ENCODE peak calls at places on chromosomes 7 and 10, in ten cellular contexts. One of them, this sample, is unnamed.

GRCh38 chr10:132738454-132739224 is 47.3 kb downstream of the NKX6-2 start:
- DNase-seq in tibial artery: no peak
- DNase-seq in HCT116: no peak
- DNase-seq in GM12864: no peak
- DNase-seq in progenitor cell of endocrine pancreas: no peak
- DNase-seq in upper lobe of right lung: no peak
- DNase-seq in fibroblast of lung: no peak
- DNase-seq in lung: no peak
- DNase-seq in neural progenitor cell: no peak
- DNase-seq in WTC11: no peak
- DNase-seq in this sample: no peak

GRCh38 chr10:59682986-59683937 is 26.4 kb downstream of the SLC16A9 start:
- DNase-seq in HCT116: no peak
- DNase-seq in lung: no peak
- DNase-seq in progenitor cell of endocrine pancreas: no peak
- DNase-seq in upper lobe of right lung: no peak
- DNase-seq in tibial artery: no peak
- DNase-seq in fibroblast of lung: no peak
- DNase-seq in GM12864: no peak
- DNase-seq in WTC11: no peak
- DNase-seq in neural progenitor cell: no peak
- DNase-seq in this sample: no peak

GRCh38 chr7:158372400-158373302 is 215.0 kb downstream of the PTPRN2 start:
- DNase-seq in upper lobe of right lung: peak; percentile 38
- DNase-seq in GM12864: no peak
- DNase-seq in HCT116: no peak
- DNase-seq in lung: no peak
- DNase-seq in tibial artery: no peak
- DNase-seq in fibroblast of lung: no peak
- DNase-seq in WTC11: no peak
- DNase-seq in progenitor cell of endocrine pancreas: no peak
- DNase-seq in neural progenitor cell: no peak
- DNase-seq in this sample: no peak

GRCh38 chr7:78226059-78226658 is 427.6 kb downstream of the PHTF2 start:
- DNase-seq in lung: no peak
- DNase-seq in fibroblast of lung: peak; percentile 63
- DNase-seq in GM12864: no peak
- DNase-seq in tibial artery: no peak
- DNase-seq in WTC11: peak; percentile 86
- DNase-seq in neural progenitor cell: peak; percentile 81
- DNase-seq in upper lobe of right lung: peak; percentile 66
- DNase-seq in HCT116: peak; percentile 22
- DNase-seq in progenitor cell of endocrine pancreas: no peak
- DNase-seq in this sample: peak; percentile 35

GRCh38 chr10:3430501-3430900 is 257.9 kb upstream of the PITRM1 start:
- DNase-seq in HCT116: no peak
- DNase-seq in neural progenitor cell: no peak
- DNase-seq in upper lobe of right lung: no peak
- DNase-seq in progenitor cell of endocrine pancreas: no peak
- DNase-seq in tibial artery: no peak
- DNase-seq in GM12864: no peak
- DNase-seq in lung: no peak
- DNase-seq in fibroblast of lung: no peak
- DNase-seq in WTC11: no peak
- DNase-seq in this sample: no peak

GRCh38 chr7:36942062-36942461 is 217.8 kb upstream of the AOAH start:
- DNase-seq in lung: no peak
- DNase-seq in tibial artery: no peak
- DNase-seq in WTC11: no peak
- DNase-seq in upper lobe of right lung: no peak
- DNase-seq in fibroblast of lung: no peak
- DNase-seq in GM12864: no peak
- DNase-seq in HCT116: no peak
- DNase-seq in progenitor cell of endocrine pancreas: no peak
- DNase-seq in neural progenitor cell: no peak
- DNase-seq in this sample: no peak

GRCh38 chr10:33900591-33900990 is 566.1 kb upstream of the NRP1 start:
- DNase-seq in progenitor cell of endocrine pancreas: no peak
- DNase-seq in upper lobe of right lung: no peak
- DNase-seq in lung: no peak
- DNase-seq in tibial artery: no peak
- DNase-seq in HCT116: no peak
- DNase-seq in neural progenitor cell: no peak
- DNase-seq in WTC11: no peak
- DNase-seq in fibroblast of lung: peak; percentile 85
- DNase-seq in GM12864: no peak
- DNase-seq in this sample: no peak

GRCh38 chr10:58174831-58175230 is 92.9 kb downstream of the IPMK start:
- DNase-seq in GM12864: no peak
- DNase-seq in WTC11: no peak
- DNase-seq in neural progenitor cell: no peak
- DNase-seq in fibroblast of lung: no peak
- DNase-seq in progenitor cell of endocrine pancreas: no peak
- DNase-seq in HCT116: no peak
- DNase-seq in tibial artery: no peak
- DNase-seq in upper lobe of right lung: no peak
- DNase-seq in lung: no peak
- DNase-seq in this sample: no peak

GRCh38 chr7:13117103-13117502 is 429.7 kb downstream of the ARL4A start:
- DNase-seq in tibial artery: no peak
- DNase-seq in neural progenitor cell: peak; percentile 16
- DNase-seq in WTC11: no peak
- DNase-seq in HCT116: peak; percentile 18
- DNase-seq in progenitor cell of endocrine pancreas: no peak
- DNase-seq in GM12864: no peak
- DNase-seq in lung: no peak
- DNase-seq in fibroblast of lung: peak; percentile 61
- DNase-seq in upper lobe of right lung: no peak
- DNase-seq in this sample: no peak
- TF ChIP-seq CTCF in tibial artery: no peak
- TF ChIP-seq CTCF in neural progenitor cell: peak; percentile 59
- TF ChIP-seq CTCF in WTC11: no peak
- TF ChIP-seq CTCF in HCT116: peak; percentile 67
- TF ChIP-seq CTCF in progenitor cell of endocrine pancreas: peak; percentile 38
- TF ChIP-seq CTCF in GM12864: peak; percentile 10
- TF ChIP-seq CTCF in lung: no peak
- TF ChIP-seq CTCF in fibroblast of lung: peak; percentile 60
- TF ChIP-seq CTCF in upper lobe of right lung: peak; percentile 32
- TF ChIP-seq CTCF in this sample: no peak

GRCh38 chr10:12907651-12908050 is 93.9 kb downstream of the CCDC3 start:
- DNase-seq in tibial artery: no peak
- DNase-seq in HCT116: no peak
- DNase-seq in neural progenitor cell: no peak
- DNase-seq in lung: no peak
- DNase-seq in fibroblast of lung: peak; percentile 39
- DNase-seq in GM12864: no peak
- DNase-seq in progenitor cell of endocrine pancreas: no peak
- DNase-seq in upper lobe of right lung: no peak
- DNase-seq in WTC11: no peak
- DNase-seq in this sample: no peak
- TF ChIP-seq CTCF in tibial artery: no peak
- TF ChIP-seq CTCF in HCT116: no peak
- TF ChIP-seq CTCF in neural progenitor cell: no peak
- TF ChIP-seq CTCF in lung: no peak
- TF ChIP-seq CTCF in fibroblast of lung: no peak
- TF ChIP-seq CTCF in GM12864: no peak
- TF ChIP-seq CTCF in progenitor cell of endocrine pancreas: no peak
- TF ChIP-seq CTCF in upper lobe of right lung: no peak
- TF ChIP-seq CTCF in WTC11: no peak
- TF ChIP-seq CTCF in this sample: no peak

GRCh38 chr7:128060018-128060417 is 28.8 kb upstream of the LRRC4 start:
- DNase-seq in progenitor cell of endocrine pancreas: no peak
- DNase-seq in lung: no peak
- DNase-seq in GM12864: no peak
- DNase-seq in WTC11: no peak
- DNase-seq in HCT116: no peak
- DNase-seq in fibroblast of lung: no peak
- DNase-seq in tibial artery: no peak
- DNase-seq in upper lobe of right lung: no peak
- DNase-seq in neural progenitor cell: no peak
- DNase-seq in this sample: no peak
- TF ChIP-seq CTCF in progenitor cell of endocrine pancreas: peak; percentile 9
- TF ChIP-seq CTCF in lung: no peak
- TF ChIP-seq CTCF in GM12864: no peak
- TF ChIP-seq CTCF in WTC11: no peak
- TF ChIP-seq CTCF in HCT116: no peak
- TF ChIP-seq CTCF in fibroblast of lung: no peak
- TF ChIP-seq CTCF in tibial artery: no peak
- TF ChIP-seq CTCF in upper lobe of right lung: no peak
- TF ChIP-seq CTCF in neural progenitor cell: peak; percentile 12
- TF ChIP-seq CTCF in this sample: no peak

GRCh38 chr7:106423111-106423510 is 138.3 kb upstream of the NAMPT start:
- DNase-seq in upper lobe of right lung: no peak
- DNase-seq in WTC11: no peak
- DNase-seq in neural progenitor cell: no peak
- DNase-seq in lung: no peak
- DNase-seq in tibial artery: no peak
- DNase-seq in GM12864: no peak
- DNase-seq in HCT116: no peak
- DNase-seq in fibroblast of lung: no peak
- DNase-seq in progenitor cell of endocrine pancreas: no peak
- DNase-seq in this sample: no peak

GRCh38 chr7:106421181-106421762 is 136.5 kb upstream of the NAMPT start:
- DNase-seq in HCT116: no peak
- DNase-seq in tibial artery: peak; percentile 86
- DNase-seq in GM12864: no peak
- DNase-seq in upper lobe of right lung: peak; percentile 81
- DNase-seq in progenitor cell of endocrine pancreas: no peak
- DNase-seq in neural progenitor cell: no peak
- DNase-seq in fibroblast of lung: peak; percentile 98
- DNase-seq in lung: peak; percentile 81
- DNase-seq in WTC11: no peak
- DNase-seq in this sample: peak; percentile 63

GRCh38 chr7:106425017-106425719 is 140.4 kb upstream of the NAMPT start:
- DNase-seq in HCT116: no peak
- DNase-seq in upper lobe of right lung: peak; percentile 79
- DNase-seq in GM12864: peak; percentile 76
- DNase-seq in lung: peak; percentile 88
- DNase-seq in neural progenitor cell: no peak
- DNase-seq in tibial artery: peak; percentile 90
- DNase-seq in fibroblast of lung: peak; percentile 100
- DNase-seq in progenitor cell of endocrine pancreas: no peak
- DNase-seq in WTC11: no peak
- DNase-seq in this sample: peak; percentile 38

GRCh38 chr7:106424476-106425016 is 139.8 kb upstream of the NAMPT start:
- DNase-seq in tibial artery: no peak
- DNase-seq in upper lobe of right lung: no peak
- DNase-seq in progenitor cell of endocrine pancreas: no peak
- DNase-seq in GM12864: no peak
- DNase-seq in lung: no peak
- DNase-seq in HCT116: no peak
- DNase-seq in WTC11: no peak
- DNase-seq in neural progenitor cell: no peak
- DNase-seq in fibroblast of lung: no peak
- DNase-seq in this sample: no peak

DNA sequence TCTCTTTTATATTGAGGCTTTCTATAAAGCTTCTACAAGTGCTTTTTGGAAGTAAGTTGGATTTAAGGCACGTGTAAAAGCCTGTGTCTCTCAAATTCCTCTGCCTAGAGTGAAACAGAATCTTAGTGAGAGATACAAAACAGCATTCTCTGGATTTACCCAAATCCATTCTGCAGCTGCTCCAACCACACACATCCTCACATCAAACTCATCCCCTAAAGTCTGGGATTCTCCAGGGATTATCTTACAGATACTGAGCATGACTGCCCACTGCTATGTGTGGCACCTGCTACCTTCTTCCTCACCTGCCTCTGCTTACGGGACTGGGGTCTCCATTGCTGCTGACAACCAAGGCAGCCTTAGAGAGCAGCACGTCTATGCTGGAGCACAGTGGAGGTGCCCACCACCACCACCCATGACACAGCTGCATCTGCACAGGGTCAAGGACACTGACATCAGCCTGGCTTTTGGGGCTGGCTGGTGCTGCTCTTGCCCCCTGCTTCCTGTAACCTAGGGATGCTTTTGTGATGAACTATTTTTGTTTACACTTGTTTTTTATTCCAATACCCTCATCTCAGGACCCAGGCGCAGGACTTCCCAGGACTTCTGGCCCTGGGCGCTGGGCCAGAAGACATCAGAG is 139.2 kb upstream of the NAMPT start:
- DNase-seq in tibial artery: no peak
- DNase-seq in progenitor cell of endocrine pancreas: no peak
- DNase-seq in WTC11: no peak
- DNase-seq in lung: no peak
- DNase-seq in HCT116: no peak
- DNase-seq in upper lobe of right lung: no peak
- DNase-seq in neural progenitor cell: no peak
- DNase-seq in fibroblast of lung: no peak
- DNase-seq in GM12864: no peak
- DNase-seq in this sample: no peak
- TF ChIP-seq CTCF in tibial artery: no peak
- TF ChIP-seq CTCF in progenitor cell of endocrine pancreas: no peak
- TF ChIP-seq CTCF in WTC11: no peak
- TF ChIP-seq CTCF in lung: no peak
- TF ChIP-seq CTCF in HCT116: no peak
- TF ChIP-seq CTCF in upper lobe of right lung: no peak
- TF ChIP-seq CTCF in neural progenitor cell: no peak
- TF ChIP-seq CTCF in fibroblast of lung: no peak
- TF ChIP-seq CTCF in GM12864: no peak
- TF ChIP-seq CTCF in this sample: no peak

DNA sequence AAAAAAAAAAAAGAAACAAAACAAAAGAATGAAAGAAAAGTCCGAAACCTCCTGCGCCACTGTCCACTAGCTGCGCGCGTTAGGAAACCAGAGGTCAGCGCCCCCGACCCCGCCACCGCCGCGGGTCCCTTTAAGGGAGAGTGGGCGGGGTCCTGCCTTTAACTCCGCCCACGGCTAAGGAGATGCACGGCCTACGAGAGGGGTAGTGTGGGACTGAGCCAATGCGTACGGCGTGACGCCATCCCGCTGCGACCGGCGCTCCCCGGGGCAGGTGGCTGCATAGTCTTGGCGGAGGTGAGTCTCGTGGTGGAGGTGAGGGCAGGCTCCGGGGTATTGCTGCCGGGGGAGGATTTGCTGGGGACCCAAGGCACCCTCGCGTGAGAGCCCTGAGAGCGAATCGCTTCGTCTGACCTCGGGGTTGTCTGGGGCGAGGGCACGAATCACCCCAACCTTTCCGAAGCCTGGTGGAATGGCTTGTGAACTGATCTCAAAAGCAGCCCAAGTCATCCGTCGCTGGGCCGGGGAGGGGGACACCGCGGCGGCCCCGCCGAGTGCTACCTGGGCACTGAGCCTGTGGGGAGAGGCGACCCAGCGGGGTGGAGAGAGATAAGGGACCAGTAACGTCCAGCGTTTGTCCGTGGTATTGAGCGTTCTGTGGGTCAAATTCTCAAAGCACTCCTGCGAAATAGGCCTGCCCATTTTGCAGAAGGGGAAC is at the start of gene MRPS17:
- DNase-seq in fibroblast of lung: peak; percentile 84
- DNase-seq in neural progenitor cell: peak; percentile 94
- DNase-seq in GM12864: peak; percentile 84
- DNase-seq in WTC11: peak; percentile 93
- DNase-seq in lung: peak; percentile 93
- DNase-seq in upper lobe of right lung: peak; percentile 97
- DNase-seq in tibial artery: peak; percentile 86
- DNase-seq in HCT116: peak; percentile 85
- DNase-seq in progenitor cell of endocrine pancreas: peak; percentile 86
- DNase-seq in this sample: peak; percentile 80
- TF ChIP-seq CTCF in fibroblast of lung: no peak
- TF ChIP-seq CTCF in neural progenitor cell: no peak
- TF ChIP-seq CTCF in GM12864: no peak
- TF ChIP-seq CTCF in WTC11: no peak
- TF ChIP-seq CTCF in lung: peak; percentile 7
- TF ChIP-seq CTCF in upper lobe of right lung: no peak
- TF ChIP-seq CTCF in tibial artery: no peak
- TF ChIP-seq CTCF in HCT116: no peak
- TF ChIP-seq CTCF in progenitor cell of endocrine pancreas: no peak
- TF ChIP-seq CTCF in this sample: no peak

GRCh38 chr7:156969972-156970420 is 20.5 kb downstream of the NOM1 start:
- DNase-seq in neural progenitor cell: no peak
- DNase-seq in progenitor cell of endocrine pancreas: no peak
- DNase-seq in WTC11: no peak
- DNase-seq in tibial artery: no peak
- DNase-seq in fibroblast of lung: peak; percentile 21
- DNase-seq in HCT116: no peak
- DNase-seq in upper lobe of right lung: no peak
- DNase-seq in GM12864: no peak
- DNase-seq in lung: no peak
- DNase-seq in this sample: no peak
- TF ChIP-seq CTCF in neural progenitor cell: peak; percentile 52
- TF ChIP-seq CTCF in progenitor cell of endocrine pancreas: peak; percentile 59
- TF ChIP-seq CTCF in WTC11: peak; percentile 11
- TF ChIP-seq CTCF in tibial artery: peak; percentile 34
- TF ChIP-seq CTCF in fibroblast of lung: peak; percentile 13
- TF ChIP-seq CTCF in HCT116: peak; percentile 49
- TF ChIP-seq CTCF in upper lobe of right lung: peak; percentile 49
- TF ChIP-seq CTCF in GM12864: peak; percentile 23
- TF ChIP-seq CTCF in lung: no peak
- TF ChIP-seq CTCF in this sample: no peak